ENCODE peak calls at places on chromosome 6, in seven cellular contexts. K is lower lobe of right lung, W is psoas muscle, R is ovary, A is cardiac muscle cell, Z is heart left ventricle, T is A549. M is an unnamed sample. For H3K4me1, the result is how much of the 10 kb centered on the place peaks cover.

GRCh38 chr6:140463312-140463710 is 1088.9 kb upstream of the CITED2 start:
- DNase-seq in K (no peak), W (no peak), R (no peak), A (no peak), Z (no peak), T (no peak), M (no peak)

GRCh38 chr6:102766946-102767345 is 1373.4 kb downstream of the GRIK2 start:
- DNase-seq in K (no peak), W (no peak), R (no peak), A (no peak), Z (no peak), T (no peak), M (no peak)

GRCh38 chr6:27650620-27651370 is 177.9 kb upstream of the ZNF184 start:
- DNase-seq in K (no peak), W (no peak), R (no peak), A (peak), Z (no peak), T (peak), M (no peak)

GRCh38 chr6:128738112-128738511 is 144.8 kb upstream of the LAMA2 start:
- DNase-seq in K (no peak), W (no peak), R (no peak), A (no peak), Z (no peak), T (no peak), M (no peak)

GRCh38 chr6:7235712-7236311 is 77.2 kb downstream of the SSR1 start:
- DNase-seq in K (no peak), W (no peak), R (no peak), A (no peak), Z (no peak), T (no peak), M (no peak)

GRCh38 chr6:137013031-137013430 is 31.7 kb downstream of the IL20RA start:
- DNase-seq in K (no peak), W (no peak), R (no peak), A (no peak), Z (no peak), T (no peak), M (no peak)

GRCh38 chr6:50661636-50662035 is 51.7 kb upstream of the TFAP2D start:
- DNase-seq in K (no peak), W (no peak), R (no peak), A (no peak), Z (no peak), T (no peak), M (no peak)

GRCh38 chr6:46983007-46983411 is 59.1 kb downstream of the ADGRF1 start:
- DNase-seq in K (no peak), W (no peak), R (no peak), A (no peak), Z (no peak), T (peak), M (no peak)

GRCh38 chr6:32689531-32690505 is 23.4 kb upstream of the HLA-DQB1 start:
- DNase-seq in K (no peak), W (no peak), R (no peak), A (no peak), Z (no peak), T (no peak), M (no peak)

DNA sequence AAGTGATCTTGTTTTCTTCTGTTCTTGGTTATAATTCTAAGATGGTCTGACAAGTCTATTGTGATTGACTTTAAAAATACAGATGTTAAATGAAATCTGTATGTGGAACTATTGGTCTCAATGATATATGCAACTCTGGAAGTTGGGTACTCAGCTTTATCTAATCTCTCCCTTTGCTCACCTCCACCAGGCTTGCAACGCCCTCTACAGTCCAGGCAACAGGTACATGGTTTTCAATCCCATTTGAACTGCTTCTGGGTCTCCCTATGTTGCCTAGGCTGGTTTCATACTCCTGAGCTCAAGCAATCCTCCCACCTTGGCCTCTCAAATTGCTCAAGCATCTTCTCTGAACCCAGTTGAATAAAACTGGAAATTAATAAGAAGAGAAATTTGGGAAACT is 25.6 kb upstream of the HLA-DQB1 start:
- DNase-seq in K (peak), W (no peak), R (no peak), A (peak), Z (no peak), T (peak), M (no peak)
- TF ChIP-seq CTCF in K (peak), W (no peak), R (no peak), A (no peak), Z (peak), T (no peak), M (no peak)

GRCh38 chr6:24865161-24865560 is 66.4 kb upstream of the ARMH2 start:
- DNase-seq in K (no peak), W (no peak), R (no peak), A (no peak), Z (no peak), T (no peak), M (no peak)
- H3K4me1 ChIP-seq in K (under half), W (under half), R (under half), A (under half), Z (under half), T (under half), M (under half)

GRCh38 chr6:77926198-77926752 is 273.4 kb downstream of the MEI4 start:
- DNase-seq in K (no peak), W (no peak), R (no peak), A (peak), Z (no peak), T (no peak), M (no peak)
- TF ChIP-seq CTCF in K (no peak), W (no peak), R (no peak), A (no peak), Z (no peak), T (no peak), M (no peak)

GRCh38 chr6:37272834-37273566 is 15.1 kb upstream of the TMEM217 start:
- DNase-seq in K (no peak), W (no peak), R (no peak), A (no peak), Z (no peak), T (no peak), M (no peak)
- H3K4me1 ChIP-seq in K (under half), W (half or more), R (under half), A (under half), Z (under half), T (under half), M (under half)

GRCh38 chr6:25469797-25470388 is 182.1 kb upstream of the SCGN start:
- DNase-seq in K (no peak), W (no peak), R (no peak), A (no peak), Z (no peak), T (no peak), M (no peak)
- TF ChIP-seq CTCF in K (no peak), W (no peak), R (no peak), A (no peak), Z (peak), T (no peak), M (peak)

GRCh38 chr6:111727798-111728197 is 122.1 kb upstream of the TRAF3IP2 start:
- DNase-seq in K (no peak), W (no peak), R (no peak), A (no peak), Z (no peak), T (peak), M (no peak)
- H3K4me1 ChIP-seq in K (under half), W (under half), R (under half), A (under half), Z (half or more), T (under half), M (under half)

DNA sequence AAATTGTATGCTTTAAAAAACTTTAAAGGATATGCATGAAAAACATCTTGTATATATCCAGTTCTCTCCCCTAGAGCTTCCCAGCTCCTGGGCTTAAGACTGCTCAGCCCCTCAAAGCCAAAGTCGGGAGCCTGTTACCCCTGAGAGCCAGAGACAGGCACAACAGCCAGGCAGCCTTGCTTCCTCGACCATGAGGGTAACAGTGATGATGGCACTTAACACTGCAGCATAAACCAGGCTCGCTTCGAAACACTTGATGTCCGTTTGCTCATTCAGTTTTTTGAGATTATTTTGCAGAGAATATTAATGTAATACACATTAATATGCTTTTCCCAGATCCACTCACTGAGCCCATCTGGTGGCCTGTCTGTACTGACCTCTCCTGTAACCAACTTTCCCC is 47.2 kb downstream of the RPP40 start:
- DNase-seq in K (no peak), W (no peak), R (no peak), A (no peak), Z (no peak), T (no peak), M (no peak)
- TF ChIP-seq CTCF in K (no peak), W (no peak), R (no peak), A (no peak), Z (no peak), T (no peak), M (no peak)

GRCh38 chr6:138500867-138501446 is 1.7 kb upstream of the NHSL1 start:
- DNase-seq in K (no peak), W (no peak), R (no peak), A (no peak), Z (no peak), T (no peak), M (no peak)
- H3K4me1 ChIP-seq in K (under half), W (under half), R (under half), A (under half), Z (under half), T (half or more), M (under half)

DNA sequence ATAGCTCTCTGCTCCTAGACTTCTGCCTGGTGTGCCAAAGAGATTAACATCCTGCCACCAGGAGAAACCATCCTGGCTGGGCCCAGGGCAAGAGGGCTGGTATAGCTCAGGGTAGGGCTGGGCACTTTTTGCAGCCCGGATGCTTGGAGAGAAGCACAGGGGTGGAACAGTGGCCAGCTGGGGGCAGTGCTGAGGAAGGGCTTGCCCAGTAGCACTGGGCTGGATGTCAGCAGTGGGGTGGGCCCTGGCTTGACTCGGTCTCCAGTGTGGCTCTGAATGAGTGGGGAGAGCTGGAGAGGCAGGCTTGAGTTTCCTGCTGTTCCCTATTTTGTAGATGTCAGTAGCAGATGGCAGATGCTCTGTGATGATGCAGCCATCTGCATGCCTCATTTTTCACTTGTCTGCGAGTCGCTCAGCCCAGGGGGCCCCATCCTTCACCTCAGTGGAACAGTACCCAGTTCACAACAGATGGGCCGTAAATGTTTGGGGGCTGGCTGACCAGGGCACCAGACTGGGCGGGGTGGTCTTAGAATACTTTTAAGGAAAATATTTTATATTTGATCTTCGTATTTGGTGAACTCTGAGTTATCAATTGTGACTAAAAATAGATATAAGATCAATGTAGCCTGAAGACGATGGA is 56.4 kb upstream of the TULP1 start:
- DNase-seq in K (peak), W (peak), R (peak), A (no peak), Z (peak), T (peak), M (no peak)
- TF ChIP-seq CTCF in K (peak), W (peak), R (no peak), A (peak), Z (no peak), T (no peak), M (peak)